ENCODE peak calls at places on chromosome 7, in five cellular contexts. A is heart right ventricle, U is left ventricle myocardium inferior, N is glutamatergic neuron, O is natural killer cell. H is an unnamed sample.

GRCh38 chr7:133109816-133110215 is 27.9 kb upstream of the CHCHD3 start:
- DNase-seq in A (no peak), U (no peak), N (no peak), O (no peak), H (no peak)

GRCh38 chr7:132877578-132877977 is 204.3 kb downstream of the CHCHD3 start:
- DNase-seq in A (no peak), U (no peak), N (no peak), O (no peak), H (no peak)

GRCh38 chr7:19413444-19413965 is 268.3 kb upstream of the FERD3L start:
- DNase-seq in A (no peak), U (no peak), N (no peak), O (no peak), H (no peak)

GRCh38 chr7:47253650-47254080 is 328.2 kb downstream of the TNS3 start:
- DNase-seq in A (peak; percentile 18), U (peak; percentile 44), N (no peak), O (no peak), H (no peak)

GRCh38 chr7:7190142-7190541 is 7.8 kb downstream of the C1GALT1 start:
- DNase-seq in A (no peak), U (no peak), N (no peak), O (no peak), H (no peak)

GRCh38 chr7:112422842-112423496 is 27.3 kb upstream of the IFRD1 start:
- DNase-seq in A (peak; percentile 63), U (peak; percentile 74), N (peak; percentile 73), O (no peak), H (no peak)

GRCh38 chr7:35993663-35994622 is 159.1 kb upstream of the EEPD1 start:
- DNase-seq in A (no peak), U (no peak), N (no peak), O (no peak), H (no peak)

GRCh38 chr7:2116903-2117680 is 115.7 kb downstream of the MAD1L1 start:
- DNase-seq in A (peak; percentile 79), U (peak; percentile 72), N (no peak), O (no peak), H (no peak)

GRCh38 chr7:120743128-120743527 is 114.8 kb downstream of the TSPAN12 start:
- DNase-seq in A (no peak), U (no peak), N (no peak), O (no peak), H (no peak)

GRCh38 chr7:30278386-30278785 is 6.0 kb upstream of the ZNRF2 start:
- DNase-seq in A (no peak), U (no peak), N (no peak), O (no peak), H (no peak)

GRCh38 chr7:149882264-149883048 is 8.7 kb downstream of the ATP6V0E2 start:
- DNase-seq in A (no peak), U (no peak), N (no peak), O (no peak), H (no peak)

GRCh38 chr7:127792528-127793342 is 140.7 kb downstream of the SND1 start:
- DNase-seq in A (no peak), U (no peak), N (peak; percentile 33), O (peak; percentile 29), H (no peak)

GRCh38 chr7:113197274-113197673 is 78.9 kb upstream of the SMIM30 start:
- DNase-seq in A (no peak), U (no peak), N (no peak), O (no peak), H (no peak)

GRCh38 chr7:1854521-1855395 is 184.7 kb downstream of the ELFN1 start:
- DNase-seq in A (no peak), U (peak; percentile 13), N (peak; percentile 20), O (no peak), H (no peak)

GRCh38 chr7:50914460-50914859 is 131.8 kb upstream of the GRB10 start:
- DNase-seq in A (no peak), U (no peak), N (no peak), O (no peak), H (no peak)

GRCh38 chr7:50863053-50863452 is 80.4 kb upstream of the GRB10 start:
- DNase-seq in A (no peak), U (no peak), N (no peak), O (no peak), H (no peak)

GRCh38 chr7:1555813-1556540 is at the start of gene TMEM184A:
- DNase-seq in A (no peak), U (no peak), N (peak; percentile 74), O (no peak), H (peak; percentile 93)

GRCh38 chr7:156993925-156994235 is 16.6 kb downstream of the MNX1 start:
- DNase-seq in A (no peak), U (no peak), N (no peak), O (no peak), H (no peak)

GRCh38 chr7:47622946-47623640 is 41.2 kb upstream of the TNS3 start:
- DNase-seq in A (peak; percentile 51), U (no peak), N (no peak), O (no peak), H (no peak)

GRCh38 chr7:151699147-151699546 is 177.8 kb downstream of the PRKAG2 start:
- DNase-seq in A (no peak), U (peak; percentile 8), N (no peak), O (no peak), H (no peak)

GRCh38 chr7:41315764-41316163 is 387.1 kb downstream of the INHBA start:
- DNase-seq in A (no peak), U (no peak), N (no peak), O (no peak), H (no peak)
- TF ChIP-seq CTCF in A (peak; percentile 34), U (no peak), N (no peak), O (no peak), H (peak; percentile 25)

GRCh38 chr7:82859106-82859850 is 303.4 kb downstream of the PCLO start:
- DNase-seq in A (no peak), U (no peak), N (no peak), O (no peak), H (no peak)
- TF ChIP-seq CTCF in A (no peak), U (no peak), N (no peak), O (no peak), H (no peak)

DNA sequence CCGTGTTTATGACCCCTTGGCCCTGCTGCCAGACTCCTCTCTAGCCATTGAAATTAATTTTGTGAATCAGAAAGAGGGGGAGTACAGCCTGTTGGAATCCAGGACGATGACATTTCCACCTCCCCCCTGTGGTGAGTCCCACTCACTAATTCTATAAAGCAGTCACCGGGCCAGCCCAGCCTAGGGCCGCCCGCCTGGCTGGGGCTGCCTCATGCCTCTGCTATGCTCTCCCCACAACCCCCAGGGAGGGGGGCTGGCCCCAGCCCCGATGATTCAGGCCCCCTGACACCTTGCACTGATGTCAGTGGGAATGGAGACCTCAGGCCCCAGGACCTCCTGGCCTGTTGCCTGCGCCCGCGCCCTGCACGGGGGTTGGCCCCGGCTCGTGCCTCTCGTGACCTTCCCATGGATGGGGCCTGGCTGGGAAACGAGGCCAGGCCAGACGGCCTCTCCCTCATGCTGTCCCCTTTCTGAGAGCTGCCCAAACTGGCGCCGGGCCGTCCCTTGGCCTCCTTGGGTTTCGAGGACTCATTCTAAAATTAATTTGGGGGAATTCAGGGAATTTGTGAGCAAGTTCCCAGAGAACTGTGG is 34.0 kb downstream of the TMEM270 start:
- DNase-seq in A (peak; percentile 71), U (peak; percentile 85), N (no peak), O (no peak), H (no peak)
- TF ChIP-seq CTCF in A (no peak), U (no peak), N (no peak), O (no peak), H (no peak)

DNA sequence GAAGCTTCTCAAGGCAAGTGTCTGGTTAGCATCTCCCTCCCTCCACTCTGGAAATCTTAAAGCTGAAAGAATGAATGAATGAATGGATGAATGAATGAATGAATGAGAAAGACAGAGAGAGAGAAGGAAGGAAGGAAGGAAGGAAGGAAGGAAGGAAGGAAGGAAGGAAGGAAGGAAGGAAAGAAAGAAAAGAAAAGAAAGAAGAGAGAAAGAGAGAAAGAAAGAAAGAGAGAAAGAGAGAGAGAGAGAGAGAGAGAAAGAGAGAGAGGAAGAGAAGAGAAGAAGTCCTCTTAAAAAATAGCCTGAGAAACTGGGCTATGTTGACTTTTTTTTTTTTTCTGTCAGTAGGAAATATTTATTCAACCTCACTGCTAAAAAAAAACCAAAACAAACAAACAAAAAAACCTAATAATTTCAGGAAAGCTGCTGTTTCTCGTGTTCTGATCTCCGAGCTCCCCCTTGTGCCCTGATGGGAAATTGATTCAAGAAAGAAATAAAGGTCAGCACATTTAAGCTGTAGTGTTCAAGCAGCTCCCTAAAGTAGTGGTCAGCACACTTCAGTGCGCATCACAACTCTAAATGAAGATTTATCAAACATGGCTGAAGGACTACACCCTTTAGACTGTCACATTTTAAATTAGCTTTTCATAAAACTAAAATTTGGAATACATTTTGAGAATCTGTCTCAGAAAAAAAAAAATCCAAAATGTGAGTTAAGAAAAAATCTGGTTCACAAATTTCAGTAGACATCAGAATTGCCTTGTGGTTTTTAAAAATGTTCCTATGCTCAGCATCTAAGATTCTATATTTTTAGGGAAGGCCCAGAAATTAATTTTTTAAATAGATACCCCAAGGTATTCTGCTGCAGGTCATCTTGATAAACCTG is 154.3 kb downstream of the ELAPOR2 start:
- DNase-seq in A (no peak), U (no peak), N (no peak), O (no peak), H (no peak)
- TF ChIP-seq CTCF in A (peak; percentile 57), U (peak; percentile 53), N (peak; percentile 50), O (peak; percentile 16), H (peak; percentile 87)

GRCh38 chr7:27842094-27842493 is 102.1 kb downstream of the TAX1BP1 start:
- DNase-seq in A (no peak), U (no peak), N (no peak), O (no peak), H (peak; percentile 70)
- TF ChIP-seq CTCF in A (no peak), U (no peak), N (no peak), O (no peak), H (peak; percentile 25)

GRCh38 chr7:92446869-92447238 is 428 bp upstream of the GATAD1 start:
- DNase-seq in A (no peak), U (no peak), N (no peak), O (no peak), H (no peak)

GRCh38 chr7:92451645-92452044 is 4.4 kb downstream of the GATAD1 start:
- DNase-seq in A (no peak), U (no peak), N (no peak), O (no peak), H (no peak)

GRCh38 chr7:92447239-92448184 is at the start of gene GATAD1:
- DNase-seq in A (peak; percentile 92), U (peak; percentile 90), N (peak; percentile 91), O (peak; percentile 80), H (peak; percentile 76)

GRCh38 chr7:92448185-92448747 is 984 bp downstream of the GATAD1 start:
- DNase-seq in A (peak; percentile 44), U (peak; percentile 22), N (peak; percentile 19), O (peak; percentile 44), H (no peak)
- TF ChIP-seq CTCF in A (no peak), U (peak; percentile 47), N (no peak), O (peak; percentile 31), H (peak; percentile 65)

DNA sequence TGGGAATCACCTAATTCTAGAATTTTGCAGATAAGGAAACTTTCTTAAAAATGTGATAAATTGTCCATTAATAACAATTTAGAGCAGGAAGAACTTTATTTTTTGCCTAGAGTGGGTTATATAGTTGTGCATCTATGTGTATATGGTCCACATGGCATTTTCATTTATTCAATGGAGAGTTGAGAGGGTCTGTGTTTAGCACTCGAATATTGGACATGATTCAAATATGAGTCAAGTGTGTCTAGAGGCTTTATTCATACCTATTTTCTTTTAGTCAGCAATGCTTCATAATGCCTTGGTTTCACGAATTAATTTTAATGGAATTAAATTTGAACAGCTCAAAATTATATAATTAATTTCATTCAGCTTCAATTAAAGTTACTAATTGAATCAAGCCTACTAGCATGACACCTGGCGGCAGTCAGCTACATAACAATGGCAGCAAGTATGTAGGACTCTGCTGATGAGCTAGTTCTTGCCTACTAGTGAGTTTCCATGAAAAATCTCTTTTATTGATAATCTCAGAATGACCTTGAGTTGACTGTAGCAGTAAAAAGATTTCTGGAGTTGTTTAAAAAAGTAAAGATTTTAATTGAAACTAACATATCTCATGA is 17.7 kb downstream of the MDFIC start:
- DNase-seq in A (no peak), U (no peak), N (no peak), O (no peak), H (no peak)
- TF ChIP-seq CTCF in A (no peak), U (no peak), N (no peak), O (no peak), H (no peak)